ENCODE peak calls at places on chromosomes 12 and 14, in four cellular contexts. One of them, this sample, is unnamed.

GRCh38 chr12:8549381-8549780 is 8.7 kb upstream of the CLEC4E start:
- DNase-seq in astrocyte of the cerebellum: peak
- DNase-seq in BJ: no peak
- DNase-seq in cardiac muscle cell: no peak
- DNase-seq in this sample: no peak

GRCh38 chr14:54312166-54312801 is 84.5 kb upstream of the CDKN3 start:
- DNase-seq in astrocyte of the cerebellum: peak
- DNase-seq in BJ: peak
- DNase-seq in cardiac muscle cell: peak
- DNase-seq in this sample: no peak

GRCh38 chr14:99273025-99273723 is 1.2 kb upstream of the BCL11B start:
- DNase-seq in astrocyte of the cerebellum: no peak
- DNase-seq in BJ: no peak
- DNase-seq in cardiac muscle cell: peak
- DNase-seq in this sample: peak

GRCh38 chr12:56377310-56377988 is 14.8 kb upstream of the APOF start:
- DNase-seq in astrocyte of the cerebellum: no peak
- DNase-seq in BJ: no peak
- DNase-seq in cardiac muscle cell: no peak
- DNase-seq in this sample: no peak

GRCh38 chr14:20179218-20179617 is 11.5 kb upstream of the OR11G2 start:
- DNase-seq in astrocyte of the cerebellum: no peak
- DNase-seq in BJ: no peak
- DNase-seq in cardiac muscle cell: no peak
- DNase-seq in this sample: no peak

GRCh38 chr12:26185532-26186320 is 9.6 kb upstream of the SSPN start:
- DNase-seq in astrocyte of the cerebellum: no peak
- DNase-seq in BJ: no peak
- DNase-seq in cardiac muscle cell: no peak
- DNase-seq in this sample: no peak

GRCh38 chr14:91466192-91466591 is 43.9 kb downstream of the PPP4R3A start:
- DNase-seq in astrocyte of the cerebellum: no peak
- DNase-seq in BJ: no peak
- DNase-seq in cardiac muscle cell: no peak
- DNase-seq in this sample: no peak

GRCh38 chr12:42326466-42327226 is 679 bp downstream of the PPHLN1 start:
- DNase-seq in astrocyte of the cerebellum: peak
- DNase-seq in BJ: no peak
- DNase-seq in cardiac muscle cell: peak
- DNase-seq in this sample: no peak

GRCh38 chr12:6313326-6313940 is 3.0 kb downstream of the PLEKHG6 start:
- DNase-seq in astrocyte of the cerebellum: no peak
- DNase-seq in BJ: no peak
- DNase-seq in cardiac muscle cell: no peak
- DNase-seq in this sample: no peak
- TF ChIP-seq CTCF in astrocyte of the cerebellum: no peak
- TF ChIP-seq CTCF in BJ: no peak
- TF ChIP-seq CTCF in cardiac muscle cell: no peak
- TF ChIP-seq CTCF in this sample: no peak

DNA sequence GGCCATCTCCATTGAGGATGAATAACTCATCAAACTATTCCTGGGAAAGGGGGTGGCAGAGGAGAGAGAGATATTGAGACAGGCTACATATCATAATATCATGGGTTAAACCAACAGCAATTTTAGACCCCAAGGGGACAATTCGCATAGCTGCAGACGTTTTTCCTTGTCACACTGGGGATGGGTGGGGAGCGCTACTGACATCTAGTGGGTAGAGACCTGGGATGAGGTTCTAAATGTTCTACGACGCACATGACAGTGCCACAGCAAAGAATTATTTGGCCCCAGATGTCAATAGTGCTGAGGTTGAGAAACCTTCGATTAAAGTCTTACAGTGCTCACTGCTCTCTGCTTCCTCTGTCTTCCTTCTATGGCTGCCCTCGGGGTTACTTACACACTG is 425.6 kb downstream of the NRXN3 start:
- DNase-seq in astrocyte of the cerebellum: no peak
- DNase-seq in BJ: no peak
- DNase-seq in cardiac muscle cell: peak
- DNase-seq in this sample: peak
- TF ChIP-seq CTCF in astrocyte of the cerebellum: peak
- TF ChIP-seq CTCF in BJ: peak
- TF ChIP-seq CTCF in cardiac muscle cell: peak
- TF ChIP-seq CTCF in this sample: no peak

GRCh38 chr12:23204933-23205778 is 580.2 kb downstream of the ETNK1 start:
- DNase-seq in astrocyte of the cerebellum: peak
- DNase-seq in BJ: peak
- DNase-seq in cardiac muscle cell: peak
- DNase-seq in this sample: no peak
- TF ChIP-seq CTCF in astrocyte of the cerebellum: peak
- TF ChIP-seq CTCF in BJ: peak
- TF ChIP-seq CTCF in cardiac muscle cell: peak
- TF ChIP-seq CTCF in this sample: peak

GRCh38 chr12:116188581-116188980 is 88.9 kb downstream of the MED13L start:
- DNase-seq in astrocyte of the cerebellum: no peak
- DNase-seq in BJ: no peak
- DNase-seq in cardiac muscle cell: no peak
- DNase-seq in this sample: no peak
- TF ChIP-seq CTCF in astrocyte of the cerebellum: no peak
- TF ChIP-seq CTCF in BJ: no peak
- TF ChIP-seq CTCF in cardiac muscle cell: no peak
- TF ChIP-seq CTCF in this sample: no peak